ENCODE peak calls at places on chromosome 20, in ten cellular contexts. V is fibroblast of pulmonary artery; W is epithelial cell of esophagus; R is GM12865; I is DMS153; L is Panc1; C is activated CD4-positive, alpha-beta memory T cell treated with anti-CD3 and anti-CD28 coated beads, Interleukin-2, amount 10 ng/mL, durations not matched to agents 7 days and 5 days; J is PC-3; G is naive B cell; F is NCI-H1105. N is an unnamed sample.

GRCh38 chr20:33584976-33585375 is 77.2 kb upstream of the C20orf144 start:
- DNase-seq in F (no peak), G (no peak), I (no peak), J (peak), V (no peak), R (no peak), W (no peak), L (no peak), C (no peak), N (no peak)

GRCh38 chr20:52913650-52914387 is 58.3 kb upstream of the TSHZ2 start:
- DNase-seq in C (no peak), L (no peak), J (no peak), W (no peak), F (no peak), V (no peak), R (no peak), I (no peak), G (no peak), N (no peak)

GRCh38 chr20:1934578-1935573 is 39.7 kb downstream of the SIRPA start:
- DNase-seq in W (peak), J (no peak), L (no peak), G (no peak), C (no peak), R (no peak), V (peak), I (no peak), F (no peak), N (no peak)

GRCh38 chr20:31678389-31679356 is 41.0 kb downstream of the COX4I2 start:
- DNase-seq in J (peak), C (no peak), F (no peak), G (no peak), R (no peak), L (no peak), V (peak), W (peak), I (no peak), N (no peak)

GRCh38 chr20:855466-856360 is 22.2 kb downstream of the FAM110A start:
- DNase-seq in I (no peak), V (no peak), J (peak), L (no peak), C (no peak), R (no peak), G (no peak), W (peak), F (no peak), N (no peak)

GRCh38 chr20:23228912-23229311 is 121.7 kb upstream of the NXT1 start:
- DNase-seq in W (no peak), J (no peak), C (no peak), I (no peak), R (no peak), L (no peak), F (no peak), G (no peak), V (peak), N (no peak)

GRCh38 chr20:37627767-37628130 is 66.1 kb upstream of the CTNNBL1 start:
- DNase-seq in C (no peak), R (no peak), I (no peak), W (peak), L (no peak), V (no peak), F (no peak), J (peak), G (no peak), N (no peak)

GRCh38 chr20:24859539-24859938 is 89.5 kb upstream of the CST7 start:
- DNase-seq in L (no peak), I (no peak), W (no peak), C (no peak), G (no peak), J (no peak), F (no peak), R (no peak), V (no peak), N (no peak)

GRCh38 chr20:4021905-4022304 is 6.5 kb upstream of the RNF24 start:
- DNase-seq in R (no peak), V (peak), G (no peak), F (no peak), C (no peak), L (no peak), I (no peak), W (no peak), J (no peak), N (no peak)

GRCh38 chr20:37355252-37356180 is 9.6 kb downstream of the SRC start:
- DNase-seq in I (no peak), J (no peak), W (no peak), F (no peak), G (no peak), R (no peak), C (no peak), L (no peak), V (no peak), N (no peak)

GRCh38 chr20:2470051-2470431 is 548 bp downstream of the SNRPB start:
- DNase-seq in I (peak), L (no peak), R (peak), C (peak), V (peak), G (peak), J (peak), W (peak), F (no peak), N (no peak)

GRCh38 chr20:64153861-64154589 is 10.2 kb upstream of the MYT1 start:
- DNase-seq in V (no peak), R (no peak), J (no peak), L (no peak), C (no peak), W (no peak), I (no peak), G (no peak), F (no peak), N (no peak)

GRCh38 chr20:18180815-18181214 is 43.2 kb downstream of the KAT14 start:
- DNase-seq in W (no peak), F (no peak), J (no peak), I (no peak), L (no peak), R (no peak), G (no peak), C (no peak), V (no peak), N (no peak)

GRCh38 chr20:47559141-47559540 is 57.5 kb downstream of the NCOA3 start:
- DNase-seq in J (no peak), G (no peak), R (no peak), C (no peak), W (no peak), L (no peak), I (no peak), F (no peak), V (peak), N (no peak)

GRCh38 chr20:12581644-12582350 is 427.0 kb upstream of the SPTLC3 start:
- DNase-seq in V (no peak), J (no peak), I (no peak), L (no peak), W (no peak), G (no peak), R (no peak), F (no peak), C (no peak), N (no peak)

GRCh38 chr20:62023935-62024334 is 41.7 kb downstream of the TAF4 start:
- DNase-seq in J (no peak), F (no peak), C (no peak), R (no peak), L (no peak), I (no peak), V (no peak), W (no peak), G (no peak), N (no peak)

GRCh38 chr20:48739395-48740268 is 88.2 kb downstream of the PREX1 start:
- DNase-seq in I (no peak), F (no peak), G (no peak), L (no peak), R (peak), W (no peak), C (peak), J (no peak), V (no peak), N (no peak)

GRCh38 chr20:33811763-33812672 is 870 bp downstream of the CHMP4B start:
- DNase-seq in V (peak), R (peak), G (peak), F (no peak), W (peak), I (no peak), J (peak), L (peak), C (peak), N (no peak)

GRCh38 chr20:9916776-9917175 is 77.9 kb upstream of the PAK5 start:
- DNase-seq in I (no peak), F (no peak), L (no peak), C (no peak), G (no peak), V (no peak), R (no peak), J (no peak), W (no peak), N (no peak)

GRCh38 chr20:62496525-62497218 is 20.9 kb upstream of the GATA5 start:
- DNase-seq in W (peak), I (no peak), F (peak), V (no peak), C (no peak), J (peak), R (peak), L (no peak), G (peak), N (no peak)

GRCh38 chr20:53872561-53873248 is 197.7 kb downstream of the BCAS1 start:
- DNase-seq in V (no peak), G (no peak), I (no peak), F (no peak), R (peak), C (peak), J (no peak), L (no peak), W (no peak), N (no peak)

GRCh38 chr20:23298155-23298554 is 52.4 kb upstream of the NXT1 start:
- DNase-seq in C (no peak), V (no peak), W (peak), R (no peak), L (no peak), J (no peak), F (no peak), G (no peak), I (no peak), N (no peak)

GRCh38 chr20:49104365-49104648 is 58.2 kb downstream of the CSE1L start:
- DNase-seq in W (no peak), I (no peak), F (no peak), L (no peak), C (no peak), V (no peak), G (no peak), R (no peak), J (no peak), N (no peak)

GRCh38 chr20:55166063-55166462 is 690.7 kb downstream of the DOK5 start:
- DNase-seq in R (no peak), W (no peak), L (no peak), V (no peak), C (no peak), G (no peak), I (no peak), J (no peak), F (no peak), N (no peak)

GRCh38 chr20:32444474-32445220 is 86.5 kb downstream of the ASXL1 start:
- DNase-seq in I (no peak), R (no peak), J (no peak), W (no peak), V (no peak), G (no peak), L (no peak), F (no peak), C (no peak), N (no peak)

N was measured in HCT116.